ENCODE peak calls at places on chromosomes 16 and 17, in six cellular contexts. M is heart left ventricle, V is endodermal cell, K is HepG2, W is thyroid gland, Q is mammary epithelial cell. T is an unnamed sample.

GRCh38 chr16:28925386-28926228 is 569 bp upstream of the RABEP2 start:
- DNase-seq in Q (peak), V (no peak), W (peak), K (peak), M (peak), T (peak)

GRCh38 chr17:182164-182751 is 808 bp upstream of the DOC2B start:
- DNase-seq in K (peak), M (no peak), W (peak), Q (no peak), V (no peak), T (no peak)

GRCh38 chr16:55562936-55563335 is 3.5 kb upstream of the CAPNS2 start:
- DNase-seq in W (no peak), Q (peak), K (no peak), V (no peak), M (no peak), T (no peak)

GRCh38 chr17:67111808-67112207 is 67.5 kb downstream of the CACNG1 start:
- DNase-seq in M (no peak), V (no peak), Q (no peak), W (no peak), K (no peak), T (no peak)

GRCh38 chr16:9528680-9529079 is 437.2 kb downstream of the HAPSTR1 start:
- DNase-seq in K (no peak), W (peak), M (no peak), Q (no peak), V (no peak), T (no peak)

GRCh38 chr17:36740157-36740556 is 138.8 kb downstream of the MRM1 start:
- DNase-seq in K (no peak), M (no peak), V (no peak), W (no peak), Q (no peak), T (no peak)

GRCh38 chr17:35807371-35808144 is 1.7 kb upstream of the TAF15 start:
- DNase-seq in V (no peak), Q (no peak), M (no peak), K (no peak), W (no peak), T (no peak)

GRCh38 chr17:55219939-55220338 is 44.8 kb upstream of the HLF start:
- DNase-seq in W (peak), K (no peak), M (no peak), V (no peak), Q (no peak), T (no peak)

GRCh38 chr16:88593489-88593888 is 23.3 kb downstream of the ZC3H18 start:
- DNase-seq in W (no peak), Q (no peak), K (no peak), V (no peak), M (no peak), T (no peak)

GRCh38 chr16:70778901-70779309 is 22.1 kb downstream of the VAC14 start:
- DNase-seq in K (peak), W (peak), Q (peak), V (peak), M (peak), T (no peak)

GRCh38 chr17:81977211-81978091 is at the start of gene ASPSCR1:
- DNase-seq in K (peak), W (peak), M (peak), Q (peak), V (peak), T (peak)
- TF ChIP-seq CTCF in K (no peak), W (no peak), M (no peak), Q (no peak), V (no peak), T (no peak)

DNA sequence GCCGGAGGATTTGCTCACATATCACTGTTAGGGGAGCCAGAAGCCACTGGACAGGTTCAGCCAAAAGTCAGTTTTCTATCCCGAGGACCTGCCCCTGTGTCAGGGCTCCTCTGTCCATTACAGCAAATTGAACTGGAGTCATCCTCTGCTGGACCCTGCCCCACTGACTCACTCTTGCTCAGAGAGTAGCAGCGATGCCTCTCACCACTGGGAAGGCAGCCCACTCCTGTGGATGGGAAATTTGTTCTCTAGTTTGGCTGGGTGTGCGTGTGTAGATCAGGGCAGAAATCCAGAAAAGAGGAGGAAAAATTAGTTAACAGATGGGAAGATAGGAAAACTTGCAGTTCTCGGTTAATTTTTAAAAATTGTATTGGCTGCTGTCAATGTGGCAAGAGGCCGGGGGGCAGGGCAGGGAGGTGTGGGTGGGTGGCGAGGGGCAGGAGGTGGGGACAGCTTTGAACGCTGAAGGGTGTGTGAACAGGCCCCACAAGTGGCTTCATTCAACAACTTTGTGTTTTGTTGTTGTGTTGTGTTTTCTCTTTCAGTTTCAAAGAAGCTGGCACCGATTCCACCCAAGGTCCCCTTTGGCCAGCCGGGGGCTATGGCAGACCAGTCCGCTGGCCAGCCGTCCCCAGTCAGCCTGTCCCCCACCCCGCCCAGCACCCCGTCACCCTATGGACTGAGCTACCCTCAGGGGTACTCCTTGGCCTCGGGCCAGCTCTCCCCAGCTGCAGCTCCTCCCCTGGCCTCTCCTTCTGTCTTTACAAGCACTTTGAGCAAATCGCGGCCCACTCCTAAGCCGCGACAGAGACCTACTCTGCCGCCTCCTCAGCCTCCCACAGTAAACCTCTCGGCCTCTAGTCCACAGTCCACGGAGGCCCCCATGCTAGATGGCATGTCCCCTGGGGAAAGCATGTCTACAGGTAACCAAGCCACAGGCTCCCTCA is 33.6 kb downstream of the ELAC2 start:
- DNase-seq in Q (peak), W (peak), M (peak), V (no peak), K (no peak), T (no peak)
- H3K4me3 ChIP-seq in Q (no peak), W (no peak), M (no peak), V (no peak), K (no peak), T (no peak)

GRCh38 chr17:40112718-40113109 is 9.1 kb upstream of the MSL1 start:
- DNase-seq in K (no peak), W (no peak), Q (no peak), V (peak), M (peak), T (no peak)

GRCh38 chr17:40113961-40114272 is 7.9 kb upstream of the MSL1 start:
- DNase-seq in Q (no peak), V (no peak), M (no peak), W (no peak), K (no peak), T (no peak)

GRCh38 chr17:40112191-40112590 is 9.6 kb upstream of the MSL1 start:
- DNase-seq in K (no peak), V (no peak), W (no peak), M (no peak), Q (no peak), T (no peak)

GRCh38 chr17:40115101-40115436 is 6.7 kb upstream of the MSL1 start:
- DNase-seq in V (no peak), Q (no peak), W (no peak), K (no peak), M (no peak), T (no peak)

GRCh38 chr17:40113110-40113960 is 8.4 kb upstream of the MSL1 start:
- DNase-seq in M (peak), K (peak), Q (peak), W (peak), V (peak), T (peak)
- TF ChIP-seq CTCF in M (peak), K (peak), Q (peak), W (peak), V (peak), T (peak)

GRCh38 chr17:77668518-77668917 is 290.0 kb upstream of the TNRC6C start:
- DNase-seq in M (no peak), V (no peak), W (no peak), K (no peak), Q (no peak), T (no peak)
- H3K4me3 ChIP-seq in M (no peak), V (no peak), W (no peak), K (no peak), Q (no peak), T (no peak)

DNA sequence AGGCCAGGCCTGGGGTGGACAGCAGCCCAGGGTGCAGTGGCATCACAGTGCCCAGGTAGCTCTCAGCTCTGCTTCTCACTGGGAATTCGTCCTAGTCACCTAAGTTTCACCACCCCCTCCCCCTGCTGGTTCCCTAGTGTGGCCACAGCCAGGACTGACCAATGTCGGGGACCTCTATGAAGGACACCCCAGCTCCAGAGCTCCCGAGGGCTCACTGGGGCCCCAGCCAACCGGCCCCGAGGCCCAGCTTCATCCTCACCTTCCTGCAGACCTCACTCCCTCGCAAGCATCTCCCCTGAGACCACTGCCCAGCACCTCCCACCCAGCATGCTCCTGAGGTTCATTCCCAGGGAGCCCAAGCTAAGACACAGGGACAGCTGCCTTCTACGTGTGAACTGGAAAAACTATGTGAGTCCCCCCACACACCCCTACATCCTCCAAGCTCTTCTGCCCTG is 4.9 kb downstream of the SPPL2C start:
- DNase-seq in W (no peak), K (no peak), Q (no peak), M (no peak), V (no peak), T (no peak)
- TF ChIP-seq CTCF in W (no peak), K (no peak), Q (no peak), M (no peak), V (no peak), T (no peak)

DNA sequence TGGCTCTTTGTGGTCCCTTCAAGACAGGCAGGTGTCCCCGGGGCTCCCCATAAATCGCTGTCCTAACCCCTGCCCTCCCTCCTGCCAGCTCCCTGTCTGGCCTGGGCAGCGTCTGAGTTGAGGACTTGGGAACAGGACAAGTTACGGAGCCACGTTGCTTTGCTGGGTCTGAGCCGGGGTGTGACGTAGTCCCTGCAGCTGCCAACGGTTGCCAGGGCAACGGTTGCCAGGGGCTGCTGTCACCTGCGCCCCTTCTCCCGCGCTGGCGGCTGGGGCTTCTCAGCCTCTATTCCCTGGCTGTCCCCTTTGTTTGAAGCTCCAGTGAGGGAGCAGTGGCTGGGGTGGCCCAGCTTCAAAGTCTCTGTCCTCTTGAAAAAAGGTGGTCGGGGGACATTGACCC is 10.7 kb downstream of the ADGRG1 start:
- DNase-seq in V (peak), W (peak), M (peak), Q (no peak), K (no peak), T (peak)
- H3K4me3 ChIP-seq in V (no peak), W (no peak), M (no peak), Q (no peak), K (no peak), T (no peak)